ENCODE peak calls at places on chromosome 3, in nine cellular contexts. One of them, this sample, is unnamed.

GRCh38 chr3:198032445-198032936 is 72.5 kb downstream of the LMLN start:
- DNase-seq in endodermal cell: no peak
- DNase-seq in Peyer's patch: no peak
- DNase-seq in fibroblast of lung: peak; percentile 2
- DNase-seq in BJ: no peak
- DNase-seq in brain microvascular endothelial cell: no peak
- DNase-seq in fibroblast of pulmonary artery: peak; percentile 31
- DNase-seq in neural progenitor cell: no peak
- DNase-seq in IMR-90: peak; percentile 4
- DNase-seq in this sample: no peak

GRCh38 chr3:49104427-49105291 is at the start of gene QARS1:
- DNase-seq in IMR-90: peak; percentile 88
- DNase-seq in Peyer's patch: peak; percentile 97
- DNase-seq in BJ: peak; percentile 73
- DNase-seq in brain microvascular endothelial cell: peak; percentile 93
- DNase-seq in fibroblast of pulmonary artery: peak; percentile 90
- DNase-seq in endodermal cell: peak; percentile 98
- DNase-seq in neural progenitor cell: peak; percentile 97
- DNase-seq in fibroblast of lung: peak; percentile 90
- DNase-seq in this sample: peak; percentile 69

GRCh38 chr3:25944328-25944727 is 154.4 kb downstream of the OXSM start:
- DNase-seq in neural progenitor cell: no peak
- DNase-seq in brain microvascular endothelial cell: no peak
- DNase-seq in fibroblast of pulmonary artery: no peak
- DNase-seq in BJ: no peak
- DNase-seq in IMR-90: no peak
- DNase-seq in endodermal cell: no peak
- DNase-seq in fibroblast of lung: no peak
- DNase-seq in Peyer's patch: no peak
- DNase-seq in this sample: no peak

GRCh38 chr3:101292027-101292426 is 28.3 kb downstream of the IMPG2 start:
- DNase-seq in IMR-90: peak; percentile 68
- DNase-seq in Peyer's patch: no peak
- DNase-seq in brain microvascular endothelial cell: peak; percentile 12
- DNase-seq in fibroblast of pulmonary artery: no peak
- DNase-seq in fibroblast of lung: peak; percentile 33
- DNase-seq in neural progenitor cell: no peak
- DNase-seq in endodermal cell: no peak
- DNase-seq in BJ: no peak
- DNase-seq in this sample: no peak

GRCh38 chr3:190614466-190615384 is 100.8 kb downstream of the IL1RAP start:
- DNase-seq in IMR-90: peak; percentile 18
- DNase-seq in fibroblast of lung: no peak
- DNase-seq in Peyer's patch: no peak
- DNase-seq in endodermal cell: no peak
- DNase-seq in BJ: no peak
- DNase-seq in neural progenitor cell: no peak
- DNase-seq in brain microvascular endothelial cell: no peak
- DNase-seq in fibroblast of pulmonary artery: no peak
- DNase-seq in this sample: no peak

GRCh38 chr3:16048435-16049318 is 125.8 kb upstream of the GALNT15 start:
- DNase-seq in Peyer's patch: peak; percentile 73
- DNase-seq in brain microvascular endothelial cell: peak; percentile 75
- DNase-seq in fibroblast of lung: peak; percentile 86
- DNase-seq in neural progenitor cell: peak; percentile 67
- DNase-seq in endodermal cell: peak; percentile 62
- DNase-seq in IMR-90: peak; percentile 81
- DNase-seq in BJ: no peak
- DNase-seq in fibroblast of pulmonary artery: peak; percentile 87
- DNase-seq in this sample: no peak

GRCh38 chr3:78177780-78178179 is 1137.9 kb downstream of the ROBO2 start:
- DNase-seq in Peyer's patch: no peak
- DNase-seq in neural progenitor cell: no peak
- DNase-seq in IMR-90: no peak
- DNase-seq in brain microvascular endothelial cell: no peak
- DNase-seq in endodermal cell: no peak
- DNase-seq in fibroblast of pulmonary artery: no peak
- DNase-seq in BJ: no peak
- DNase-seq in fibroblast of lung: no peak
- DNase-seq in this sample: no peak

GRCh38 chr3:119338749-119339148 is 44.6 kb downstream of the ARHGAP31 start:
- DNase-seq in BJ: no peak
- DNase-seq in endodermal cell: no peak
- DNase-seq in neural progenitor cell: no peak
- DNase-seq in fibroblast of lung: no peak
- DNase-seq in IMR-90: peak; percentile 54
- DNase-seq in brain microvascular endothelial cell: no peak
- DNase-seq in Peyer's patch: no peak
- DNase-seq in fibroblast of pulmonary artery: no peak
- DNase-seq in this sample: no peak

GRCh38 chr3:126903521-126903920 is 79.4 kb upstream of the PLXNA1 start:
- DNase-seq in endodermal cell: no peak
- DNase-seq in fibroblast of lung: no peak
- DNase-seq in brain microvascular endothelial cell: no peak
- DNase-seq in IMR-90: no peak
- DNase-seq in Peyer's patch: no peak
- DNase-seq in neural progenitor cell: no peak
- DNase-seq in fibroblast of pulmonary artery: no peak
- DNase-seq in BJ: no peak
- DNase-seq in this sample: no peak

GRCh38 chr3:150921207-150921606 is 16.0 kb upstream of the MINDY4B start:
- DNase-seq in BJ: no peak
- DNase-seq in brain microvascular endothelial cell: no peak
- DNase-seq in IMR-90: no peak
- DNase-seq in neural progenitor cell: no peak
- DNase-seq in fibroblast of pulmonary artery: no peak
- DNase-seq in endodermal cell: no peak
- DNase-seq in fibroblast of lung: no peak
- DNase-seq in Peyer's patch: no peak
- DNase-seq in this sample: no peak

GRCh38 chr3:59313365-59313764 is 263.5 kb upstream of the CFAP20DC start:
- DNase-seq in BJ: no peak
- DNase-seq in Peyer's patch: no peak
- DNase-seq in neural progenitor cell: peak; percentile 68
- DNase-seq in IMR-90: peak; percentile 13
- DNase-seq in brain microvascular endothelial cell: peak; percentile 28
- DNase-seq in fibroblast of pulmonary artery: peak; percentile 34
- DNase-seq in fibroblast of lung: peak; percentile 40
- DNase-seq in endodermal cell: peak; percentile 90
- DNase-seq in this sample: no peak

GRCh38 chr3:126911162-126912026 is 71.5 kb upstream of the PLXNA1 start:
- DNase-seq in BJ: peak; percentile 54
- DNase-seq in fibroblast of lung: peak; percentile 53
- DNase-seq in brain microvascular endothelial cell: peak; percentile 88
- DNase-seq in IMR-90: peak; percentile 90
- DNase-seq in fibroblast of pulmonary artery: peak; percentile 95
- DNase-seq in neural progenitor cell: no peak
- DNase-seq in endodermal cell: peak; percentile 66
- DNase-seq in Peyer's patch: peak; percentile 84
- DNase-seq in this sample: no peak

GRCh38 chr3:138389841-138390581 is 41.6 kb downstream of the MRAS start:
- DNase-seq in BJ: peak; percentile 87
- DNase-seq in neural progenitor cell: peak; percentile 14
- DNase-seq in endodermal cell: no peak
- DNase-seq in IMR-90: peak; percentile 94
- DNase-seq in fibroblast of lung: peak; percentile 49
- DNase-seq in Peyer's patch: no peak
- DNase-seq in fibroblast of pulmonary artery: peak; percentile 97
- DNase-seq in brain microvascular endothelial cell: peak; percentile 93
- DNase-seq in this sample: peak; percentile 47

GRCh38 chr3:50119786-50120185 is 31.1 kb downstream of the RBM5 start:
- DNase-seq in endodermal cell: no peak
- DNase-seq in fibroblast of lung: no peak
- DNase-seq in brain microvascular endothelial cell: no peak
- DNase-seq in Peyer's patch: no peak
- DNase-seq in neural progenitor cell: no peak
- DNase-seq in fibroblast of pulmonary artery: no peak
- DNase-seq in BJ: no peak
- DNase-seq in IMR-90: no peak
- DNase-seq in this sample: no peak

GRCh38 chr3:50122071-50122470 is 33.1 kb upstream of the SEMA3F start:
- DNase-seq in Peyer's patch: no peak
- DNase-seq in IMR-90: no peak
- DNase-seq in neural progenitor cell: no peak
- DNase-seq in fibroblast of pulmonary artery: no peak
- DNase-seq in endodermal cell: peak; percentile 51
- DNase-seq in fibroblast of lung: peak; percentile 40
- DNase-seq in BJ: no peak
- DNase-seq in brain microvascular endothelial cell: no peak
- DNase-seq in this sample: no peak

GRCh38 chr3:50121416-50122032 is 32.8 kb downstream of the RBM5 start:
- DNase-seq in fibroblast of pulmonary artery: peak; percentile 87
- DNase-seq in endodermal cell: peak; percentile 93
- DNase-seq in BJ: peak; percentile 20
- DNase-seq in Peyer's patch: peak; percentile 87
- DNase-seq in neural progenitor cell: peak; percentile 85
- DNase-seq in fibroblast of lung: peak; percentile 83
- DNase-seq in IMR-90: peak; percentile 79
- DNase-seq in brain microvascular endothelial cell: peak; percentile 47
- DNase-seq in this sample: peak; percentile 43

GRCh38 chr3:50118237-50118636 is 29.5 kb downstream of the RBM5 start:
- DNase-seq in BJ: no peak
- DNase-seq in Peyer's patch: no peak
- DNase-seq in endodermal cell: no peak
- DNase-seq in fibroblast of lung: no peak
- DNase-seq in IMR-90: no peak
- DNase-seq in brain microvascular endothelial cell: no peak
- DNase-seq in fibroblast of pulmonary artery: no peak
- DNase-seq in neural progenitor cell: no peak
- DNase-seq in this sample: no peak

DNA sequence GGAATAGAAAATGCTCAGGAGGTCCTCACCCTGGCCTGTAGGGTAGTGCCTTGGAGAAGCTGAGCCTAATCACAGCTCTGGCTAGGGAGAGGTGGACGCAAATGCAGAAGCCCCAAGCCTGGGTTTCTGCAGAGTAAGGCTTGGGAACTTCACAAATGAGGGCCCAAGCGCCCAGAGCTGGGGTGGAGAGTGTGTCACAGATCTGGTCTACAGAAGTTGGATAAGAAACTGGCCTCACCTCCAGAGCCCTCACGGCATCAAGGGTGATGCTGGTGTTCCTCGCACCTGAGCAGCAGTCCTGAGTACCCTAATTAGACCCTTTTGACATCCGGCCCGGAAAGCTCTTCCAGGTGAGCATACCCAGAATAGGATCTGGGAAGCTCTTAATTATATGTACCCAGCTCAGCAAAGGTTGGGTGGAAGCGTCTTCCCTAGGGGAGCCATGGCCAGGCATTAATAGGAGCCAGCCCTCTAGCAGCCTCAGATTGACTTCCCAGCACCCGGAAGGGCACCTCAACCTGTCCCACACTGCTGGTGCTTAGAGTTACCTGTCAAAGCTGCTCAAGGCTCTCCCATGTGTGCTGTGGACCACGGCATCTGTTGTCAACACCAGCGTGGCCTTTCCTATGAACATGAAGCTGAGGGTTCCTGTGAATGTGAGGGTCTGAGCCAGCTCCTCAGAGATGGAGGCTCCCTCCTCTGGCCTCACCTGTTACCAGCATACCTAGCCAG is 31.8 kb downstream of the RBM5 start:
- DNase-seq in fibroblast of pulmonary artery: no peak
- DNase-seq in fibroblast of lung: no peak
- DNase-seq in Peyer's patch: no peak
- DNase-seq in IMR-90: no peak
- DNase-seq in brain microvascular endothelial cell: no peak
- DNase-seq in BJ: no peak
- DNase-seq in endodermal cell: no peak
- DNase-seq in neural progenitor cell: no peak
- DNase-seq in this sample: no peak
- TF ChIP-seq CTCF in fibroblast of pulmonary artery: no peak
- TF ChIP-seq CTCF in fibroblast of lung: no peak
- TF ChIP-seq CTCF in Peyer's patch: no peak
- TF ChIP-seq CTCF in IMR-90: no peak
- TF ChIP-seq CTCF in brain microvascular endothelial cell: no peak
- TF ChIP-seq CTCF in BJ: no peak
- TF ChIP-seq CTCF in endodermal cell: no peak
- TF ChIP-seq CTCF in neural progenitor cell: no peak
- TF ChIP-seq CTCF in this sample: no peak

DNA sequence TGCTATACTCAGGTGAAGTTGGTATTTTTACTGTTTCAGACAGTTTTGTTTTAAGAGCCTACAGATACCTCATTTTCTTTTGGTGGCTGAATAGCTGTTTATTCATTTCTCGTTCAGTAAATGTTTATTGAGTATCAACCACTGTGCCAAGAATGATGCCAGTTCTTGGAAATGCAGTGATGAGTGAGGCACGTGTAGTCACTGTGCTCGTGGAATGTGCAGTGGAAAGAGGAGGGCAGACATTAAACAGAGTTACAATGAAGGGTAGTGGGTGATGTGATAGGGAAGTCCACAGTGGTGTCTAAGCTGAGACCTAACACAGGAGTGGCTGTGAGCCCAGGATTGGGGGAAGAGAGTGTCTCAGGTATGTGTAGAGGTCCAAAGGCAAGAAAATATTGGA is 73.7 kb downstream of the ARHGEF26 start:
- DNase-seq in Peyer's patch: no peak
- DNase-seq in fibroblast of lung: no peak
- DNase-seq in BJ: no peak
- DNase-seq in fibroblast of pulmonary artery: no peak
- DNase-seq in neural progenitor cell: no peak
- DNase-seq in IMR-90: peak; percentile 7
- DNase-seq in brain microvascular endothelial cell: no peak
- DNase-seq in endodermal cell: no peak
- DNase-seq in this sample: no peak
- H3K4me3 ChIP-seq in Peyer's patch: no peak overlapping the region
- H3K4me3 ChIP-seq in fibroblast of lung: no peak overlapping the region
- H3K4me3 ChIP-seq in BJ: no peak overlapping the region
- H3K4me3 ChIP-seq in fibroblast of pulmonary artery: no peak overlapping the region
- H3K4me3 ChIP-seq in neural progenitor cell: no peak overlapping the region
- H3K4me3 ChIP-seq in IMR-90: no peak overlapping the region
- H3K4me3 ChIP-seq in brain microvascular endothelial cell: no peak overlapping the region
- H3K4me3 ChIP-seq in endodermal cell: no peak overlapping the region
- H3K4me3 ChIP-seq in this sample: no peak overlapping the region

DNA sequence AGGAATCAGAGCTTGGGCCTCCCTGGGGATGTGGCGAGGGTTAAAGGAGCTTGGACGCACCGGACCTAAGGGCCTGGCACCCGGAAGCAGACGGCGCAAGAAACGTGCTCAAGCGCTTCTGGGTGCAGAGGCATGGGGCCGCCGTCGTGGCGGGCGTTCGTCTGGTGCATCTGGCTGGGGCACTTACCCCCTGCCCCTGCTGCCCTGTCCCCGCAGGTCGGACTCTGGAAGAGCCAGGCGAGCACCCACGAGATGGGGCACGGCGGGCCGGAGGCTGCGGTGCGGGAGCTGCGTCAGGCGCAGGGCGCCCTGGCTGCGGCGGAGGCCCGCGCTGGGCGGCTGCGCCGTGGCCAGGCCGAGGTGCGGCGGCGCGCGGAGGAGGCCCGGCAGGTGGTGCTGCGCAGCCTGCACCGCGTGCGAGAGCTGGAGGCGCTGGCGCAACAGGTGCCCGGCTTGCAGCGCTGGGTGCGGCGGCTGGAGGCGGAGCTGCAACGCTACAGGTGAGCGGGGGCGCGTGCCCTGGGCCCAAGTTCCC is 2.5 kb downstream of the EFCC1 start:
- DNase-seq in Peyer's patch: peak; percentile 75
- DNase-seq in fibroblast of pulmonary artery: no peak
- DNase-seq in brain microvascular endothelial cell: no peak
- DNase-seq in BJ: no peak
- DNase-seq in endodermal cell: peak; percentile 78
- DNase-seq in neural progenitor cell: peak; percentile 60
- DNase-seq in fibroblast of lung: no peak
- DNase-seq in IMR-90: no peak
- DNase-seq in this sample: no peak
- TF ChIP-seq CTCF in Peyer's patch: no peak
- TF ChIP-seq CTCF in fibroblast of pulmonary artery: no peak
- TF ChIP-seq CTCF in brain microvascular endothelial cell: no peak
- TF ChIP-seq CTCF in BJ: no peak
- TF ChIP-seq CTCF in endodermal cell: peak; percentile 49
- TF ChIP-seq CTCF in neural progenitor cell: no peak
- TF ChIP-seq CTCF in fibroblast of lung: no peak
- TF ChIP-seq CTCF in IMR-90: no peak
- TF ChIP-seq CTCF in this sample: peak; percentile 14

GRCh38 chr3:51975857-51976549 is 1.1 kb downstream of the ABHD14A start:
- DNase-seq in fibroblast of lung: peak; percentile 69
- DNase-seq in IMR-90: peak; percentile 64
- DNase-seq in brain microvascular endothelial cell: peak; percentile 36
- DNase-seq in fibroblast of pulmonary artery: peak; percentile 59
- DNase-seq in Peyer's patch: peak; percentile 82
- DNase-seq in BJ: no peak
- DNase-seq in neural progenitor cell: peak; percentile 88
- DNase-seq in endodermal cell: peak; percentile 82
- DNase-seq in this sample: no peak
- H3K4me3 ChIP-seq in fibroblast of lung: peak overlapping the region; percentile 19
- H3K4me3 ChIP-seq in IMR-90: no peak overlapping the region
- H3K4me3 ChIP-seq in brain microvascular endothelial cell: peak overlapping the region; percentile 56
- H3K4me3 ChIP-seq in fibroblast of pulmonary artery: peak overlapping the region; percentile 69
- H3K4me3 ChIP-seq in Peyer's patch: peak overlapping the region; percentile 83
- H3K4me3 ChIP-seq in BJ: peak overlapping the region; percentile 52
- H3K4me3 ChIP-seq in neural progenitor cell: peak overlapping the region; percentile 56
- H3K4me3 ChIP-seq in endodermal cell: peak overlapping the region; percentile 81
- H3K4me3 ChIP-seq in this sample: peak overlapping the region; percentile 70